ENCODE peak calls at places on chromosomes 4 and X, in eight cellular contexts. A, Z, D, I, H, T, C and M are unnamed samples.

GRCh38 chr4:169611991-169612868 is at the start of gene NEK1:
- DNase-seq in H (peak), A (peak), T (peak), Z (peak), I (peak), C (peak), D (peak), M (peak)

GRCh38 chrX:65072590-65072989 is 96.3 kb upstream of the ZC4H2 start:
- DNase-seq in H (no peak), C (no peak), A (no peak), D (no peak), T (no peak), Z (no peak), I (no peak), M (no peak)

GRCh38 chrX:119201570-119201969 is 34.5 kb upstream of the PGRMC1 start:
- DNase-seq in A (no peak), I (no peak), H (no peak), T (no peak), D (peak), Z (no peak), C (no peak), M (no peak)

GRCh38 chrX:115713465-115713864 is 152.5 kb downstream of the PLS3 start:
- DNase-seq in H (no peak), Z (no peak), T (no peak), C (no peak), I (no peak), A (no peak), D (no peak), M (no peak)

GRCh38 chr4:118279920-118280432 is 72.8 kb downstream of the PRSS12 start:
- DNase-seq in T (peak), C (no peak), I (no peak), D (no peak), A (no peak), H (no peak), Z (no peak), M (no peak)

GRCh38 chrX:12789976-12790375 is 1.2 kb upstream of the PRPS2 start:
- DNase-seq in A (no peak), D (no peak), T (no peak), H (no peak), Z (no peak), I (no peak), C (no peak), M (no peak)

GRCh38 chr4:185134176-185134869 is 8.7 kb upstream of the SLC25A4 start:
- DNase-seq in A (peak), C (no peak), H (no peak), D (peak), T (peak), Z (no peak), I (no peak), M (peak)

GRCh38 chrX:129641941-129642340 is 12.8 kb downstream of the APLN start:
- DNase-seq in D (peak), C (no peak), T (peak), A (no peak), Z (no peak), H (no peak), I (no peak), M (no peak)

GRCh38 chr4:128858875-128859696 is 49.6 kb downstream of the JADE1 start:
- DNase-seq in Z (no peak), A (no peak), T (peak), D (peak), H (peak), I (no peak), C (no peak), M (no peak)

GRCh38 chr4:134328741-134329140 is 127.2 kb upstream of the PABPC4L start:
- DNase-seq in I (no peak), Z (no peak), H (no peak), C (no peak), D (no peak), A (no peak), T (no peak), M (no peak)

GRCh38 chr4:88660446-88661294 is 37.0 kb downstream of the NAP1L5 start:
- DNase-seq in Z (no peak), D (peak), C (no peak), T (peak), H (peak), I (no peak), A (no peak), M (no peak)

GRCh38 chrX:13760428-13760827 is 25.9 kb downstream of the OFD1 start:
- DNase-seq in I (no peak), C (no peak), A (no peak), D (no peak), H (no peak), T (no peak), Z (no peak), M (no peak)

GRCh38 chrX:45806410-45807121 is 605.9 kb upstream of the DIPK2B start:
- DNase-seq in Z (no peak), H (peak), C (no peak), I (peak), A (peak), T (peak), D (peak), M (peak)

GRCh38 chr4:157804986-157805385 is 367.8 kb downstream of the GASK1B start:
- DNase-seq in T (peak), I (no peak), C (no peak), A (no peak), D (peak), H (no peak), Z (no peak), M (no peak)

GRCh38 chrX:147917700-147918694 is 6.3 kb downstream of the FMR1 start:
- DNase-seq in A (peak), Z (no peak), D (peak), T (no peak), C (no peak), H (no peak), I (peak), M (peak)

GRCh38 chr4:110516106-110516922 is 40.4 kb downstream of the ENPEP start:
- DNase-seq in A (peak), H (peak), Z (peak), T (peak), I (peak), C (peak), D (peak), M (peak)